ENCODE peak calls at places on chromosomes 4 and X, in five cellular contexts. One of them, this sample, is unnamed.
A peak's percentile ranks its signal among the peaks of the same experiment; 100 is the strongest.

GRCh38 chr4:188934320-188934975 is 795.2 kb downstream of the TRIML1 start:
- DNase-seq in neural progenitor cell: no peak
- DNase-seq in GM12865: no peak
- DNase-seq in endothelial cell of umbilical vein: no peak
- DNase-seq in cardiac fibroblast: peak; percentile 26
- DNase-seq in this sample: peak; percentile 10

GRCh38 chrX:11103006-11103405 is 8.1 kb upstream of the HCCS start:
- DNase-seq in neural progenitor cell: no peak
- DNase-seq in GM12865: peak; percentile 30
- DNase-seq in endothelial cell of umbilical vein: no peak
- DNase-seq in cardiac fibroblast: no peak
- DNase-seq in this sample: no peak

GRCh38 chr4:181822005-181822375 is 421.2 kb upstream of the TENM3 start:
- DNase-seq in neural progenitor cell: no peak
- DNase-seq in GM12865: peak; percentile 23
- DNase-seq in endothelial cell of umbilical vein: no peak
- DNase-seq in cardiac fibroblast: no peak
- DNase-seq in this sample: no peak

GRCh38 chrX:34978171-34978570 is 35.6 kb downstream of the FAM47B start:
- DNase-seq in neural progenitor cell: no peak
- DNase-seq in GM12865: no peak
- DNase-seq in endothelial cell of umbilical vein: no peak
- DNase-seq in cardiac fibroblast: no peak
- DNase-seq in this sample: no peak

GRCh38 chr4:151407466-151408379 is 1.3 kb upstream of the FHIP1A start:
- DNase-seq in neural progenitor cell: peak; percentile 10
- DNase-seq in GM12865: peak; percentile 76
- DNase-seq in endothelial cell of umbilical vein: no peak
- DNase-seq in cardiac fibroblast: no peak
- DNase-seq in this sample: no peak

GRCh38 chr4:169270156-169270809 is 473 bp downstream of the SH3RF1 start:
- DNase-seq in neural progenitor cell: peak; percentile 71
- DNase-seq in GM12865: peak; percentile 76
- DNase-seq in endothelial cell of umbilical vein: peak; percentile 61
- DNase-seq in cardiac fibroblast: peak; percentile 69
- DNase-seq in this sample: no peak

GRCh38 chrX:40140706-40141499 is 43.1 kb upstream of the BCOR start:
- DNase-seq in neural progenitor cell: peak; percentile 70
- DNase-seq in GM12865: no peak
- DNase-seq in endothelial cell of umbilical vein: no peak
- DNase-seq in cardiac fibroblast: peak; percentile 75
- DNase-seq in this sample: no peak

GRCh38 chrX:16958356-16958755 is 11.9 kb downstream of the REPS2 start:
- DNase-seq in neural progenitor cell: peak; percentile 18
- DNase-seq in GM12865: no peak
- DNase-seq in endothelial cell of umbilical vein: no peak
- DNase-seq in cardiac fibroblast: no peak
- DNase-seq in this sample: no peak

GRCh38 chr4:101205878-101206277 is 141.4 kb downstream of the PPP3CA start:
- DNase-seq in neural progenitor cell: no peak
- DNase-seq in GM12865: peak; percentile 58
- DNase-seq in endothelial cell of umbilical vein: no peak
- DNase-seq in cardiac fibroblast: peak; percentile 37
- DNase-seq in this sample: no peak

GRCh38 chrX:135003876-135004623 is 13.3 kb downstream of the SMIM10 start:
- DNase-seq in neural progenitor cell: peak; percentile 94
- DNase-seq in GM12865: peak; percentile 89
- DNase-seq in endothelial cell of umbilical vein: peak; percentile 90
- DNase-seq in cardiac fibroblast: peak; percentile 92
- DNase-seq in this sample: peak; percentile 48

GRCh38 chr4:3747582-3747906 is 18.6 kb upstream of the ADRA2C start:
- DNase-seq in neural progenitor cell: peak; percentile 67
- DNase-seq in GM12865: no peak
- DNase-seq in endothelial cell of umbilical vein: no peak
- DNase-seq in cardiac fibroblast: no peak
- DNase-seq in this sample: no peak
- H3K4me3 ChIP-seq in neural progenitor cell: no peak overlapping the region
- H3K4me3 ChIP-seq in GM12865: no peak overlapping the region
- H3K4me3 ChIP-seq in endothelial cell of umbilical vein: no peak overlapping the region
- H3K4me3 ChIP-seq in cardiac fibroblast: no peak overlapping the region
- H3K4me3 ChIP-seq in this sample: no peak overlapping the region

DNA sequence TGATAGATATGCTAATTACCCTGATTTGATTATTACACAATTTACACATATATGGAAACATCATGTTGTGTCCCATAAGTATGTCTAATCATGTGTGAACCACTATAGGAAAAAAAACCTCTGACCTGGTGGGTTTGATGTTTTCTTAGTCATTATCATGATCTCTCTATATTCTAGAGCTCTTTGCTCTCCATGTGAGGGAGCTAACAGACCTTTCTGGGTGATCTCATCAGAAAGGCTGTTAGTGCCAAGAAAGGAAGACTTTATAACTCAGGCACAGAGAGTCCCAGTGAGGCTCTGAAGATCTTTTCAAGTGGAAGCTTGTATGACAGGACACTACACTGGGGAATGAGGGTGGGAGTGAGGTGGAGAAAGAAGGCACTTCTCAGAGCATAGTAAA is 527.7 kb upstream of the MAGEB2 start:
- DNase-seq in neural progenitor cell: no peak
- DNase-seq in GM12865: no peak
- DNase-seq in endothelial cell of umbilical vein: peak; percentile 58
- DNase-seq in cardiac fibroblast: peak; percentile 60
- DNase-seq in this sample: no peak
- TF ChIP-seq CTCF in neural progenitor cell: no peak
- TF ChIP-seq CTCF in GM12865: no peak
- TF ChIP-seq CTCF in endothelial cell of umbilical vein: no peak
- TF ChIP-seq CTCF in cardiac fibroblast: no peak
- TF ChIP-seq CTCF in this sample: no peak

GRCh38 chr4:112802780-112803179 is 165.8 kb downstream of the LARP7 start:
- DNase-seq in neural progenitor cell: no peak
- DNase-seq in GM12865: no peak
- DNase-seq in endothelial cell of umbilical vein: no peak
- DNase-seq in cardiac fibroblast: no peak
- DNase-seq in this sample: no peak

GRCh38 chr4:112801341-112801740 is 164.4 kb downstream of the LARP7 start:
- DNase-seq in neural progenitor cell: peak; percentile 72
- DNase-seq in GM12865: no peak
- DNase-seq in endothelial cell of umbilical vein: no peak
- DNase-seq in cardiac fibroblast: no peak
- DNase-seq in this sample: no peak

GRCh38 chr4:112800001-112800400 is 163.1 kb downstream of the LARP7 start:
- DNase-seq in neural progenitor cell: no peak
- DNase-seq in GM12865: no peak
- DNase-seq in endothelial cell of umbilical vein: no peak
- DNase-seq in cardiac fibroblast: no peak
- DNase-seq in this sample: no peak
- H3K4me3 ChIP-seq in neural progenitor cell: no peak overlapping the region
- H3K4me3 ChIP-seq in GM12865: no peak overlapping the region
- H3K4me3 ChIP-seq in endothelial cell of umbilical vein: no peak overlapping the region
- H3K4me3 ChIP-seq in cardiac fibroblast: no peak overlapping the region
- H3K4me3 ChIP-seq in this sample: no peak overlapping the region

GRCh38 chrX:30144221-30144620 is 71.1 kb upstream of the MAGEB2 start:
- DNase-seq in neural progenitor cell: no peak
- DNase-seq in GM12865: no peak
- DNase-seq in endothelial cell of umbilical vein: no peak
- DNase-seq in cardiac fibroblast: no peak
- DNase-seq in this sample: no peak
- TF ChIP-seq CTCF in neural progenitor cell: no peak
- TF ChIP-seq CTCF in GM12865: no peak
- TF ChIP-seq CTCF in endothelial cell of umbilical vein: no peak
- TF ChIP-seq CTCF in cardiac fibroblast: no peak
- TF ChIP-seq CTCF in this sample: no peak

GRCh38 chr4:99818661-99819060 is 2.0 kb downstream of the DAPP1 start:
- DNase-seq in neural progenitor cell: no peak
- DNase-seq in GM12865: no peak
- DNase-seq in endothelial cell of umbilical vein: no peak
- DNase-seq in cardiac fibroblast: no peak
- DNase-seq in this sample: no peak

GRCh38 chr4:99821918-99822503 is 5.4 kb downstream of the DAPP1 start:
- DNase-seq in neural progenitor cell: no peak
- DNase-seq in GM12865: peak; percentile 74
- DNase-seq in endothelial cell of umbilical vein: no peak
- DNase-seq in cardiac fibroblast: no peak
- DNase-seq in this sample: no peak

GRCh38 chr4:99816611-99817309 is at the start of gene DAPP1:
- DNase-seq in neural progenitor cell: no peak
- DNase-seq in GM12865: peak; percentile 96
- DNase-seq in endothelial cell of umbilical vein: no peak
- DNase-seq in cardiac fibroblast: no peak
- DNase-seq in this sample: no peak

GRCh38 chr4:99815597-99816011 is 1.0 kb upstream of the DAPP1 start:
- DNase-seq in neural progenitor cell: no peak
- DNase-seq in GM12865: no peak
- DNase-seq in endothelial cell of umbilical vein: no peak
- DNase-seq in cardiac fibroblast: no peak
- DNase-seq in this sample: no peak

GRCh38 chr4:99817310-99817885 is 771 bp downstream of the DAPP1 start:
- DNase-seq in neural progenitor cell: no peak
- DNase-seq in GM12865: peak; percentile 50
- DNase-seq in endothelial cell of umbilical vein: no peak
- DNase-seq in cardiac fibroblast: no peak
- DNase-seq in this sample: no peak
- H3K4me3 ChIP-seq in neural progenitor cell: no peak overlapping the region
- H3K4me3 ChIP-seq in GM12865: peak overlapping the region; percentile 76
- H3K4me3 ChIP-seq in endothelial cell of umbilical vein: no peak overlapping the region
- H3K4me3 ChIP-seq in cardiac fibroblast: no peak overlapping the region
- H3K4me3 ChIP-seq in this sample: no peak overlapping the region

DNA sequence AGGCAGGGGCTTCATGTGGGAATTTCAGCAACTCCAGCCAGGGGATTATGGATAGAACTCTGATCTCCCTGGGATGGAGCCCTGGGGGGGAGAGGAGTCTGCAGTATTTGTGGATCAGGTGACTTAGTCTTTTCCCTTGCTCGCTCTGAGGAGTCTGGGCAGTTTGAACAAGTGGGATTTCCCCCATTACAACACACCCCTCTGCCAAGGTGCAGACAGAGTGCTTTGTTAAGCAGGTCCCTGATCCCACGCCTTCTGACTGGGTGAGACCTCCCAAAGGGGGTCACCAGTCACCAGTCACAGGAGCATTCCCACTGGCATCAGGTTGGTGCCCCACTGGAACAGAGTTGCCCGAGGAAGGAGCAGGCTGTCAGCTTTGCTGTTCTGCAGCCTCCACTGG is 123.9 kb downstream of the LHFPL1 start:
- DNase-seq in neural progenitor cell: no peak
- DNase-seq in GM12865: no peak
- DNase-seq in endothelial cell of umbilical vein: no peak
- DNase-seq in cardiac fibroblast: no peak
- DNase-seq in this sample: no peak
- TF ChIP-seq CTCF in neural progenitor cell: no peak
- TF ChIP-seq CTCF in GM12865: no peak
- TF ChIP-seq CTCF in endothelial cell of umbilical vein: no peak
- TF ChIP-seq CTCF in cardiac fibroblast: no peak
- TF ChIP-seq CTCF in this sample: no peak

DNA sequence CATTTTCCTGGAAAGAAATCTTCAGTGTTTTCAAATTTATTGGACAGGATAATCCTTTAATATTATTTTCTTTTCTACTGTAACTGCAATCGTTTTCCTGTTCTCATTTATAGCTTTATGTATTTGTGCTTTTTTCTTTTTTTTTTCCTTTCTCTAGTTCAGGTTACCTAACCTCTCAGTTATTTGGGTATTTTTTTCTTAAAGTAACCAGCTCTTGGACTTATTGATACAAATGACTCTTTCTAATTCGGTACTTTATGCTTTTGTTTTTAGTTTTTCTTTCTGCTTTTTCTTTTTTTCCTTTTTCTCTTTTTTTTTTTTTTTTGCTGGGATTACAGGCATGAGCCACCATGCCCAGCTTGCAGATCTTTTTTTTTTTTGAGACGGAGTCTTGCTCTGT is 25.2 kb downstream of the WWC2 start:
- DNase-seq in neural progenitor cell: no peak
- DNase-seq in GM12865: no peak
- DNase-seq in endothelial cell of umbilical vein: no peak
- DNase-seq in cardiac fibroblast: no peak
- DNase-seq in this sample: no peak
- H3K4me3 ChIP-seq in neural progenitor cell: no peak overlapping the region
- H3K4me3 ChIP-seq in GM12865: no peak overlapping the region
- H3K4me3 ChIP-seq in endothelial cell of umbilical vein: no peak overlapping the region
- H3K4me3 ChIP-seq in cardiac fibroblast: no peak overlapping the region
- H3K4me3 ChIP-seq in this sample: no peak overlapping the region